ENCODE peak calls at places on chromosome 11, in ten cellular contexts. H, Y, D, S, N, L, O, U, W and A are unnamed samples.

GRCh38 chr11:28250192-28250591 is 142.0 kb downstream of the METTL15 start:
- DNase-seq in H (no peak), Y (no peak), D (no peak), S (no peak), N (no peak), L (no peak), O (no peak), U (no peak), W (no peak), A (no peak)

GRCh38 chr11:44036811-44037657 is 10.7 kb upstream of the ACCSL start:
- DNase-seq in H (no peak), Y (peak), D (peak), S (peak), N (no peak), L (peak), O (peak), U (peak), W (peak), A (peak)

GRCh38 chr11:73531386-73531785 is 66.5 kb downstream of the FAM168A start:
- DNase-seq in H (no peak), Y (no peak), D (no peak), S (no peak), N (no peak), L (no peak), O (no peak), U (no peak), W (no peak), A (no peak)

GRCh38 chr11:63682045-63682915 is 980 bp downstream of the RTN3 start:
- DNase-seq in H (no peak), Y (peak), D (no peak), S (no peak), N (no peak), L (peak), O (no peak), U (peak), W (peak), A (no peak)

GRCh38 chr11:62340269-62340901 is 3.1 kb downstream of the ASRGL1 start:
- DNase-seq in H (peak), Y (peak), D (peak), S (peak), N (peak), L (peak), O (no peak), U (peak), W (peak), A (peak)

GRCh38 chr11:70868341-70868885 is 384.0 kb downstream of the SHANK2 start:
- DNase-seq in H (no peak), Y (no peak), D (peak), S (no peak), N (no peak), L (no peak), O (no peak), U (no peak), W (no peak), A (no peak)

GRCh38 chr11:110349109-110349996 is 52.9 kb upstream of the RDX start:
- DNase-seq in H (no peak), Y (no peak), D (no peak), S (no peak), N (no peak), L (peak), O (no peak), U (no peak), W (no peak), A (no peak)

GRCh38 chr11:133015457-133015856 is 516.8 kb downstream of the OPCML start:
- DNase-seq in H (no peak), Y (no peak), D (no peak), S (no peak), N (no peak), L (no peak), O (no peak), U (no peak), W (no peak), A (no peak)

GRCh38 chr11:468036-468435 is 18.0 kb downstream of the PTDSS2 start:
- DNase-seq in H (no peak), Y (no peak), D (peak), S (no peak), N (no peak), L (no peak), O (no peak), U (no peak), W (no peak), A (no peak)

GRCh38 chr11:90204832-90205646 is 17.8 kb downstream of the CHORDC1 start:
- DNase-seq in H (no peak), Y (no peak), D (no peak), S (peak), N (no peak), L (peak), O (no peak), U (no peak), W (peak), A (no peak)

GRCh38 chr11:64276653-64277431 is 7.6 kb downstream of the BAD start:
- DNase-seq in H (no peak), Y (no peak), D (no peak), S (no peak), N (no peak), L (peak), O (no peak), U (no peak), W (peak), A (no peak)

GRCh38 chr11:35166369-35167360 is 27.7 kb downstream of the CD44 start:
- DNase-seq in H (no peak), Y (peak), D (no peak), S (peak), N (peak), L (peak), O (no peak), U (peak), W (peak), A (no peak)

GRCh38 chr11:73781303-73781702 is 6.4 kb upstream of the MRPL48 start:
- DNase-seq in H (no peak), Y (no peak), D (no peak), S (no peak), N (no peak), L (no peak), O (no peak), U (no peak), W (no peak), A (no peak)

GRCh38 chr11:69484427-69485259 is 3.2 kb downstream of the LINC01488 start:
- DNase-seq in H (no peak), Y (no peak), D (peak), S (no peak), N (no peak), L (no peak), O (no peak), U (no peak), W (no peak), A (no peak)

GRCh38 chr11:109697140-109697843 is 275.3 kb downstream of the C11orf87 start:
- DNase-seq in H (no peak), Y (no peak), D (no peak), S (peak), N (no peak), L (peak), O (peak), U (no peak), W (peak), A (no peak)

GRCh38 chr11:406796-407650 is 7.8 kb downstream of the SIGIRR start:
- DNase-seq in H (peak), Y (no peak), D (peak), S (peak), N (peak), L (peak), O (no peak), U (peak), W (peak), A (peak)

GRCh38 chr11:16925495-16926065 is 88.6 kb downstream of the PLEKHA7 start:
- DNase-seq in H (no peak), Y (peak), D (peak), S (no peak), N (no peak), L (peak), O (peak), U (peak), W (peak), A (peak)

GRCh38 chr11:111961389-111962300 is 24.5 kb downstream of the DIXDC1 start:
- DNase-seq in H (no peak), Y (no peak), D (no peak), S (no peak), N (no peak), L (no peak), O (no peak), U (no peak), W (no peak), A (no peak)

GRCh38 chr11:47392546-47393162 is 14.3 kb upstream of the SPI1 start:
- DNase-seq in H (no peak), Y (no peak), D (no peak), S (no peak), N (no peak), L (no peak), O (no peak), U (no peak), W (no peak), A (no peak)

GRCh38 chr11:68173926-68174325 is 39.2 kb downstream of the KMT5B start:
- DNase-seq in H (no peak), Y (no peak), D (no peak), S (no peak), N (no peak), L (no peak), O (no peak), U (no peak), W (no peak), A (no peak)

GRCh38 chr11:70885721-70886305 is 366.6 kb downstream of the SHANK2 start:
- DNase-seq in H (no peak), Y (no peak), D (no peak), S (no peak), N (no peak), L (no peak), O (peak), U (peak), W (no peak), A (no peak)

GRCh38 chr11:96894587-96894986 is 504.8 kb downstream of the JRKL start:
- DNase-seq in H (no peak), Y (no peak), D (no peak), S (no peak), N (no peak), L (no peak), O (no peak), U (no peak), W (no peak), A (no peak)

GRCh38 chr11:69086152-69086551 is 37.4 kb downstream of the TPCN2 start:
- DNase-seq in H (no peak), Y (no peak), D (peak), S (no peak), N (no peak), L (no peak), O (no peak), U (no peak), W (no peak), A (no peak)

GRCh38 chr11:115256326-115257197 is 247.7 kb downstream of the CADM1 start:
- DNase-seq in H (no peak), Y (no peak), D (no peak), S (no peak), N (no peak), L (no peak), O (peak), U (no peak), W (no peak), A (no peak)

GRCh38 chr11:1299621-1300020 is 9.8 kb downstream of the TOLLIP start:
- DNase-seq in H (no peak), Y (no peak), D (no peak), S (no peak), N (peak), L (no peak), O (no peak), U (no peak), W (no peak), A (peak)

GRCh38 chr11:120129570-120129969 is 8.3 kb downstream of the TRIM29 start:
- DNase-seq in H (no peak), Y (no peak), D (peak), S (no peak), N (no peak), L (no peak), O (no peak), U (no peak), W (no peak), A (no peak)

GRCh38 chr11:124518900-124519541 is 24.4 kb downstream of the OR8B12 start:
- DNase-seq in H (no peak), Y (no peak), D (no peak), S (no peak), N (no peak), L (no peak), O (no peak), U (no peak), W (no peak), A (no peak)

GRCh38 chr11:104772806-104773241 is 125.4 kb downstream of the CASP12 start:
- DNase-seq in H (no peak), Y (no peak), D (no peak), S (peak), N (no peak), L (peak), O (no peak), U (no peak), W (peak), A (no peak)

GRCh38 chr11:111602865-111603632 is 800 bp downstream of the SIK2 start:
- DNase-seq in H (no peak), Y (peak), D (no peak), S (no peak), N (no peak), L (peak), O (no peak), U (peak), W (no peak), A (peak)

GRCh38 chr11:68524213-68524612 is 63.7 kb downstream of the PPP6R3 start:
- DNase-seq in H (no peak), Y (no peak), D (no peak), S (no peak), N (no peak), L (no peak), O (no peak), U (no peak), W (no peak), A (no peak)

GRCh38 chr11:102115557-102115956 is 5.3 kb downstream of the YAP1 start:
- DNase-seq in H (no peak), Y (peak), D (no peak), S (peak), N (no peak), L (no peak), O (no peak), U (no peak), W (peak), A (no peak)

GRCh38 chr11:81987829-81988472 is 745.7 kb downstream of the FAM181B start:
- DNase-seq in H (no peak), Y (no peak), D (no peak), S (peak), N (no peak), L (no peak), O (no peak), U (no peak), W (no peak), A (no peak)

GRCh38 chr11:118060879-118061278 is 16.0 kb upstream of the TMPRSS4 start:
- DNase-seq in H (no peak), Y (no peak), D (peak), S (no peak), N (no peak), L (no peak), O (no peak), U (no peak), W (no peak), A (no peak)

GRCh38 chr11:66267379-66268209 is 845 bp upstream of the RAB1B start:
- DNase-seq in H (peak), Y (peak), D (peak), S (peak), N (peak), L (peak), O (peak), U (peak), W (peak), A (peak)

GRCh38 chr11:88520391-88520790 is 182.9 kb upstream of the CTSC start:
- DNase-seq in H (no peak), Y (no peak), D (no peak), S (no peak), N (no peak), L (peak), O (no peak), U (no peak), W (no peak), A (no peak)

GRCh38 chr11:44728491-44728910 is 1.7 kb downstream of the TSPAN18 start:
- DNase-seq in H (no peak), Y (no peak), D (no peak), S (no peak), N (no peak), L (no peak), O (no peak), U (no peak), W (no peak), A (no peak)

GRCh38 chr11:2928605-2929510 is at the start of gene PHLDA2:
- DNase-seq in H (no peak), Y (peak), D (peak), S (peak), N (peak), L (peak), O (no peak), U (no peak), W (peak), A (peak)

GRCh38 chr11:81995907-81996306 is 737.8 kb downstream of the FAM181B start:
- DNase-seq in H (no peak), Y (no peak), D (no peak), S (no peak), N (no peak), L (no peak), O (peak), U (no peak), W (no peak), A (no peak)